ENCODE peak calls at places on chromosomes 7 and 10, in ten cellular contexts. G is lower lobe of right lung, D is fibroblast of lung, L is A549, R is right cardiac atrium, U is mucosa of descending colon, K is brain microvascular endothelial cell, Q is tibial artery, S is gastrocnemius medialis, Y is GM23248. M is an unnamed sample.

GRCh38 chr7:30321992-30322637 is 37.7 kb downstream of the ZNRF2 start:
- DNase-seq in G (no peak), U (no peak), D (peak; percentile 11), Y (peak; percentile 69), R (no peak), K (no peak), S (peak; percentile 28), Q (no peak), L (no peak), M (no peak)

GRCh38 chr7:115838829-115839228 is 191.7 kb downstream of the TFEC start:
- DNase-seq in D (no peak), R (no peak), Y (peak; percentile 44), U (no peak), L (no peak), G (no peak), S (no peak), Q (no peak), K (no peak), M (no peak)

GRCh38 chr10:60394444-60394843 is 4.8 kb upstream of the ANK3 start:
- DNase-seq in R (no peak), U (no peak), Q (no peak), Y (no peak), L (no peak), K (no peak), S (no peak), D (no peak), G (no peak), M (no peak)

GRCh38 chr7:47326808-47327207 is 255.1 kb downstream of the TNS3 start:
- DNase-seq in R (peak; percentile 89), K (peak; percentile 24), U (no peak), G (no peak), L (no peak), Y (peak; percentile 78), S (no peak), D (peak; percentile 70), Q (peak; percentile 60), M (peak; percentile 62)

GRCh38 chr7:947391-948210 is 6.9 kb downstream of the ADAP1 start:
- DNase-seq in R (peak; percentile 41), U (peak; percentile 51), K (no peak), Q (no peak), L (no peak), G (peak; percentile 36), D (no peak), S (no peak), Y (no peak), M (no peak)

GRCh38 chr10:87850742-87851205 is 12.6 kb downstream of the KLLN start:
- DNase-seq in Q (peak; percentile 57), D (peak; percentile 70), Y (peak; percentile 79), R (peak; percentile 67), G (peak; percentile 55), K (peak; percentile 67), U (no peak), L (peak; percentile 83), S (peak; percentile 67), M (peak; percentile 52)

GRCh38 chr10:119199231-119199992 is 8.0 kb upstream of the GRK5 start:
- DNase-seq in Y (peak; percentile 88), S (peak; percentile 43), R (peak; percentile 79), K (peak; percentile 82), L (peak; percentile 87), U (no peak), G (no peak), Q (peak; percentile 54), D (peak; percentile 81), M (peak; percentile 71)

GRCh38 chr10:120818301-120818700 is 32.9 kb upstream of the WDR11 start:
- DNase-seq in L (no peak), G (no peak), Y (no peak), R (no peak), D (no peak), U (no peak), S (no peak), Q (no peak), K (no peak), M (no peak)

GRCh38 chr7:105971867-105972266 is 8.8 kb downstream of the CDHR3 start:
- DNase-seq in G (no peak), Q (no peak), D (no peak), S (no peak), R (no peak), U (no peak), Y (peak; percentile 4), K (no peak), L (no peak), M (no peak)

GRCh38 chr7:7898155-7898554 is 70.4 kb upstream of the GLCCI1 start:
- DNase-seq in U (no peak), L (no peak), K (no peak), Y (peak; percentile 9), S (no peak), Q (no peak), D (no peak), G (no peak), R (no peak), M (no peak)

GRCh38 chr10:125694874-125695273 is 11.9 kb upstream of the TEX36 start:
- DNase-seq in S (no peak), K (peak; percentile 51), R (no peak), D (peak; percentile 95), G (no peak), U (no peak), Q (no peak), Y (peak; percentile 95), L (peak; percentile 71), M (peak; percentile 95)

GRCh38 chr7:151306374-151306773 is 35.2 kb upstream of the NUB1 start:
- DNase-seq in K (no peak), D (no peak), U (no peak), S (no peak), G (no peak), Q (no peak), R (no peak), L (no peak), Y (no peak), M (no peak)

GRCh38 chr10:72162978-72163377 is 52.8 kb upstream of the ANAPC16 start:
- DNase-seq in Y (peak; percentile 81), Q (no peak), L (no peak), K (peak; percentile 35), R (no peak), U (no peak), D (peak; percentile 92), G (no peak), S (no peak), M (peak; percentile 92)

GRCh38 chr10:129522041-129522585 is 55.1 kb downstream of the MGMT start:
- DNase-seq in U (no peak), S (no peak), L (no peak), D (no peak), Q (no peak), G (no peak), K (no peak), R (no peak), Y (no peak), M (no peak)

GRCh38 chr10:5888352-5888751 is 1.3 kb downstream of the ANKRD16 start:
- DNase-seq in D (peak; percentile 42), Y (peak; percentile 64), K (no peak), Q (no peak), L (no peak), G (no peak), R (no peak), S (no peak), U (no peak), M (peak; percentile 35)

GRCh38 chr7:22786290-22786932 is 36.2 kb downstream of the TOMM7 start:
- DNase-seq in U (no peak), R (no peak), G (no peak), S (no peak), Q (no peak), Y (no peak), D (no peak), K (no peak), L (peak; percentile 27), M (no peak)

GRCh38 chr10:71271626-71272025 is 47.4 kb upstream of the SLC29A3 start:
- DNase-seq in U (no peak), G (no peak), S (no peak), R (peak; percentile 49), Q (no peak), D (peak; percentile 47), K (no peak), Y (no peak), L (no peak), M (peak; percentile 38)

GRCh38 chr10:128160335-128160734 is 34.1 kb upstream of the MKI67 start:
- DNase-seq in D (no peak), Y (no peak), U (no peak), G (no peak), Q (no peak), L (no peak), S (no peak), R (no peak), K (no peak), M (no peak)

GRCh38 chr7:55468495-55468894 is 103.4 kb downstream of the LANCL2 start:
- DNase-seq in R (peak; percentile 43), K (no peak), S (no peak), L (no peak), D (no peak), G (no peak), Y (no peak), U (no peak), Q (no peak), M (no peak)

DNA sequence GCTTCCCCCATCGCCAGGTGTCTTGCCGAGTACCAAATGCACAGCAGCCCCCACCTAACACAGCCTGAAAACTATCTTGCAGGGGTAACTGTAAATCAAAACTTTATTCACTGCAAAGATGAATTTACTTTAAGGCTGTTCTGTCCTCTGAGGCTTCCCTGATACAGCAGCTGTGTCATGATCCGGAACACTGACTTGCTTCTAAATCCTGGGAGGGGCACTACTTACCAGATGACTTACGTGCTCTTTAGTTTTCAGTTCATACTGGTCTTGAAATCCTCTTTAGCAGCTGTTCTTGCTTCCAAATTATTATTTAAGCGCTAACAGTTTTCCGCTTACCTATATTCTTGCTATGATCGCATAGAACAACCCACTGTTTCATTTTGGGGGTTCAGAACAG is 4.9 kb downstream of the DYNC1I1 start:
- DNase-seq in Y (no peak), U (no peak), G (no peak), K (no peak), L (no peak), D (no peak), S (no peak), Q (no peak), R (no peak), M (no peak)
- H3K4me3 ChIP-seq in Y (no peak overlapping the region), U (no peak overlapping the region), G (no peak overlapping the region), K (no peak overlapping the region), L (no peak overlapping the region), D (no peak overlapping the region), S (no peak overlapping the region), Q (no peak overlapping the region), R (no peak overlapping the region), M (no peak overlapping the region)

GRCh38 chr10:34816067-34817002 is 1.2 kb upstream of the PARD3 start:
- DNase-seq in Y (peak; percentile 60), Q (peak; percentile 34), K (no peak), S (peak; percentile 30), R (peak; percentile 63), L (peak; percentile 44), G (no peak), D (peak; percentile 41), U (no peak), M (no peak)
- H3K4me3 ChIP-seq in Y (peak overlapping the region; percentile 79), Q (peak overlapping the region; percentile 97), K (peak overlapping the region; percentile 71), S (peak overlapping the region; percentile 75), R (peak overlapping the region; percentile 99), L (peak overlapping the region; percentile 98), G (peak overlapping the region; percentile 75), D (peak overlapping the region; percentile 87), U (no peak overlapping the region), M (peak overlapping the region; percentile 62)

GRCh38 chr7:20798694-20799121 is 12.0 kb upstream of the SP8 start:
- DNase-seq in Q (no peak), K (no peak), G (no peak), U (no peak), L (no peak), Y (no peak), R (no peak), S (no peak), D (no peak), M (no peak)
- H3K4me3 ChIP-seq in Q (peak overlapping the region; percentile 46), K (no peak overlapping the region), G (peak overlapping the region; percentile 56), U (no peak overlapping the region), L (peak overlapping the region; percentile 56), Y (peak overlapping the region; percentile 63), R (peak overlapping the region; percentile 76), S (peak overlapping the region; percentile 59), D (no peak overlapping the region), M (peak overlapping the region; percentile 17)

GRCh38 chr10:74813860-74814259 is 12.5 kb upstream of the KAT6B start:
- DNase-seq in L (no peak), G (no peak), S (no peak), Y (no peak), R (no peak), Q (no peak), D (no peak), K (no peak), U (no peak), M (no peak)
- H3K4me3 ChIP-seq in L (no peak overlapping the region), G (no peak overlapping the region), S (no peak overlapping the region), Y (no peak overlapping the region), R (no peak overlapping the region), Q (no peak overlapping the region), D (no peak overlapping the region), K (no peak overlapping the region), U (no peak overlapping the region), M (no peak overlapping the region)